ENCODE peak calls at places on chromosomes 5 and 9, in ten cellular contexts. M is body of pancreas; R is prostate gland; D is mesendoderm; O is fibroblast of lung; S is ovary; X is cardiac muscle cell; A is IMR-90; C is upper lobe of right lung; I is naive thymus-derived CD4-positive, alpha-beta T cell. K is an unnamed sample. For H3K4me1 and H3K27me3, the result is how much of the 10 kb centered on the place peaks cover.

GRCh38 chr5:136192526-136193395 is at the start of gene SMIM32:
- DNase-seq in M (peak), R (peak), D (peak), O (peak), S (no peak), X (peak), A (no peak), C (peak), I (no peak), K (no peak)

GRCh38 chr5:43367909-43368648 is 44.1 kb downstream of the CCL28 start:
- DNase-seq in M (no peak), R (no peak), D (no peak), O (peak), S (no peak), X (peak), A (peak), C (no peak), I (no peak), K (no peak)

GRCh38 chr5:122999947-123000563 is 36.5 kb downstream of the PPIC start:
- DNase-seq in M (peak), R (no peak), D (peak), O (peak), S (no peak), X (peak), A (no peak), C (peak), I (no peak), K (peak)

GRCh38 chr9:17609312-17610005 is 30.6 kb downstream of the SH3GL2 start:
- DNase-seq in M (no peak), R (no peak), D (no peak), O (no peak), S (no peak), X (no peak), A (no peak), C (no peak), I (no peak), K (no peak)

GRCh38 chr5:133907075-133907474 is 61.4 kb downstream of the C5orf15 start:
- DNase-seq in M (peak), R (no peak), D (no peak), O (no peak), S (no peak), X (no peak), A (no peak), C (no peak), I (no peak), K (no peak)

GRCh38 chr5:74186351-74187315 is 453.9 kb downstream of the ENC1 start:
- DNase-seq in M (no peak), R (no peak), D (no peak), O (peak), S (no peak), X (no peak), A (peak), C (no peak), I (no peak), K (no peak)

GRCh38 chr9:69542942-69543704 is 129.0 kb downstream of the APBA1 start:
- DNase-seq in M (no peak), R (no peak), D (peak), O (no peak), S (no peak), X (no peak), A (no peak), C (no peak), I (no peak), K (no peak)

GRCh38 chr5:9782806-9783560 is 152.8 kb upstream of the TAS2R1 start:
- DNase-seq in M (no peak), R (no peak), D (peak), O (no peak), S (no peak), X (peak), A (peak), C (no peak), I (no peak), K (no peak)

GRCh38 chr5:50623666-50624065 is 42.8 kb upstream of the PARP8 start:
- DNase-seq in M (no peak), R (no peak), D (peak), O (no peak), S (no peak), X (no peak), A (no peak), C (no peak), I (no peak), K (no peak)

GRCh38 chr5:73454379-73455036 is 5.9 kb upstream of the FOXD1 start:
- DNase-seq in M (peak), R (no peak), D (peak), O (peak), S (no peak), X (peak), A (peak), C (no peak), I (peak), K (peak)

GRCh38 chr9:35287986-35288515 is 126.2 kb downstream of the UNC13B start:
- DNase-seq in M (no peak), R (no peak), D (no peak), O (no peak), S (no peak), X (no peak), A (peak), C (no peak), I (no peak), K (no peak)

GRCh38 chr5:62942384-62942783 is 363.8 kb downstream of the LRRC70 start:
- DNase-seq in M (no peak), R (no peak), D (no peak), O (no peak), S (no peak), X (no peak), A (no peak), C (no peak), I (no peak), K (no peak)
- H3K4me1 ChIP-seq in M (under half), R (under half), D (under half), O (under half), S (under half), X (under half), A (under half), C (under half), I (under half), K (under half)

GRCh38 chr5:157665467-157666085 is 5.8 kb upstream of the C5orf52 start:
- DNase-seq in M (no peak), R (no peak), D (no peak), O (peak), S (no peak), X (peak), A (peak), C (no peak), I (no peak), K (no peak)

GRCh38 chr5:157657516-157657915 is 5.3 kb upstream of the SOX30 start:
- DNase-seq in M (no peak), R (no peak), D (peak), O (no peak), S (no peak), X (no peak), A (no peak), C (no peak), I (no peak), K (no peak)

GRCh38 chr5:157659886-157660660 is 7.8 kb upstream of the SOX30 start:
- DNase-seq in M (no peak), R (no peak), D (no peak), O (no peak), S (no peak), X (no peak), A (no peak), C (no peak), I (no peak), K (no peak)
- H3K27ac ChIP-seq in M (no peak), R (no peak), D (no peak), O (no peak), S (no peak), X (no peak), A (no peak), C (no peak), I (no peak), K (no peak)

GRCh38 chr9:106835840-106836239 is 27.1 kb upstream of the ZNF462 start:
- DNase-seq in M (no peak), R (no peak), D (no peak), O (no peak), S (no peak), X (no peak), A (no peak), C (no peak), I (no peak), K (no peak)
- H3K27me3 ChIP-seq in M (under half), R (under half), D (under half), O (under half), S (under half), X (under half), A (under half), C (under half), I (under half), K (under half)

DNA sequence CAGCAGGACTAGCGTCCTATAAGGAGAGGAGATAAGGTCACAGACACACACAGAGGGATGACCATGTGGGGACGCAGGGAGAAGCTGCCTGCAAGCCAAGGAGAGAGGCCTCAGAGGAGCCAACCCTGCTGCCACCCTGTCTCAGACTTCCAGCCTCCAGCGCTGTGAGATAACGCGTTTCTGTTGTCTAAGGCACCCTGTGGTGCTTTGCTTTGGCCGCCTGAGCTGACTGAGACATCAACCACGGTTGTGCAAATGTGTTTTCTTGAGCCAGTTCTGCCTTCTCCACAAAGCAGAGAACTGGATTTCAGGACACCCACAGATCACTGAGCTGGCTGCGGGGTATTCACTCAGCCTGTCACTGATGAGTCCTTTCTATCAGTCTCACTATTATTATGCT is 149.1 kb downstream of the NXNL2 start:
- DNase-seq in M (no peak), R (no peak), D (no peak), O (no peak), S (no peak), X (no peak), A (no peak), C (no peak), I (no peak), K (no peak)
- H3K4me1 ChIP-seq in M (under half), R (under half), D (under half), O (under half), S (under half), X (under half), A (under half), C (under half), I (under half), K (under half)

GRCh38 chr5:55993628-55994501 is 898 bp downstream of the IL6ST start:
- DNase-seq in M (no peak), R (no peak), D (no peak), O (no peak), S (no peak), X (no peak), A (no peak), C (no peak), I (peak), K (peak)
- H3K27ac ChIP-seq in M (peak), R (peak), D (peak), O (peak), S (peak), X (peak), A (peak), C (peak), I (peak), K (peak)

DNA sequence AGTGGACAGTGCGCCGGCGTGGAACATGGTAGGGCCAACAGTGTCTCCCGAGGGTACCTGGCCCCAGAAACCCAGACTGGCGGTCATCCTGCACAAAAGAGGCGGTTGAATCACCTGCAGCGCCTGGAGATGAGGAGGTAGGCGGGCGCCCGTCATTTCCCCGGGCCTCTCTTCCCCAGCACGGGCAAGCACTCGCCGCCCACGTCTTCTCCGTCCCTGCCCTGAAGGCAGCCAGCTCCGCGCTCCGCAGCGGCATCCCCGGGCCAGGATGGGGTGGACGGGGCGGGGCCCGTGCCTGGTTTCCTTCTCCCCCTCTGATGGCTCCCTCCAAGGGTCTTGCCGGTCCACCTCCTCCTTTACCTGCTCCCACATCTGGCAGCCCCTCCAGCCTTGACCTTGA is 27.1 kb upstream of the N4BP3 start:
- DNase-seq in M (no peak), R (no peak), D (no peak), O (no peak), S (no peak), X (no peak), A (no peak), C (no peak), I (no peak), K (no peak)
- H3K27me3 ChIP-seq in M (under half), R (under half), D (under half), O (under half), S (under half), X (under half), A (under half), C (under half), I (under half), K (under half)

GRCh38 chr9:110157812-110158629 is 49.9 kb downstream of the C9orf152 start:
- DNase-seq in M (no peak), R (no peak), D (no peak), O (no peak), S (no peak), X (no peak), A (no peak), C (no peak), I (no peak), K (no peak)
- H3K4me1 ChIP-seq in M (under half), R (under half), D (under half), O (under half), S (under half), X (under half), A (under half), C (under half), I (under half), K (half or more)

DNA sequence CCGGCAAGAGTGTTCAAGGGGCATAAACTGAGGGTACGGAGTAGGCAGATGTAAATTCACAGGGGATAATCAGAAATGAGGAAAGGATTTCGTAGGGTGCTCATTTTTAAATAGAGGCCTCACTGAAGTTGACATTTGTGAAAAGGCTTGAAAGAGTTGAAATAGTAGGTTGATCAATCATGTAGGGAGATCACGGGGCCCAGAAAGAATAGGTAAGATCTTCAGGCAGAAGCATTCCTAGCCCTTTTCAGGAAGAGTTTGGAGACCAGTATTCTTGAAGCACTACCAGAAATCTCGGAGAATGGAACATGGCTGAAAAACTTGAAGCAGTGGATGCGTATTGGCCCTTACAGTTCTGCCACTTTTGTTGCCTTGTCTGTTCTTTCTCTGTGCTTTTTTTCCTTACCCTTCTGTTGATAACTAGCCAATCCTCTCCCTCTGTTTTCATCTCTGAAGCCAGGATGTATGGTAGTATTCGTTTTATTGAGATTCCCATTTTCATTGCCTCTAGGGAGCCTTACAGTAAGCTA is 451 bp upstream of the CCNH start:
- DNase-seq in M (no peak), R (no peak), D (no peak), O (peak), S (no peak), X (no peak), A (no peak), C (no peak), I (no peak), K (no peak)
- H3K27ac ChIP-seq in M (peak), R (peak), D (no peak), O (peak), S (peak), X (peak), A (no peak), C (peak), I (peak), K (peak)

DNA sequence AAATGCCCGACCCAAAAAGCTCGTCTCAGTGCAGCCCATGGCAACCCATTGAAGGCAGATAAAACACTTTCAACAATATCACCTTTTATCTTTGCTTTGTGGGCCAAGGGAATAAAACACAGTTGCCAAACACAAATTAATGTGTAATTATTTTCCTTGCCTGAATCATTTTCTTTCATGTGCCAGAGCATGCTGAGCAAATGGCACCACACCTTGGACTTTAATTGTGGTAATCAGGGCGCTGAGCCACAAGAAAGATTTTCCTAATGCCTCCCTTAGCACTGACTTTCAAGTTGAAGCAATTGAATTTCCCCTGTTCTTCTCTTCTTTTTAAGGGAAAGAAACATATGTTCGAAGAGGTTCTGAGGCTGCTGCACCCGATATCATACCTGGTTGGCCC is 297.1 kb upstream of the MSX2 start:
- DNase-seq in M (no peak), R (no peak), D (no peak), O (no peak), S (no peak), X (no peak), A (no peak), C (no peak), I (no peak), K (no peak)
- H3K27me3 ChIP-seq in M (under half), R (under half), D (under half), O (under half), S (under half), X (under half), A (under half), C (under half), I (under half), K (under half)

DNA sequence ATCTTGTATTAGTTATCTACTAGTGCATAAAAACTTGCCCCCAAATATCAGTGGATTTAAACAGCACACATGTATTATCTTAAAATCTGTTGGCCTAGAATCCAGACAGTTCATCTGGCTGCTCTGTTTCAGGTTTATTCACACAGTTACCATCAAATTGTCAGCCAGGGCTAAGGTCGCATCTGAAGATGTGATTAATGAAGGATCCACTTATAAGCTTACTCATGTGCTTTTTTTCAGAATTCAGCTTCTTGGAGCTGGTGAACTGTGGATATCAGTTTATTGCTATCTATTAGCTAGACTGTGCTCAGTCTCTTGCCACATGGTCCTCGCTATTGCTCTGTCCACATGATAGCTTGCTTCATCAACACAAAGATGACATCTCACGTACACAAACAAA is 81.4 kb downstream of the PRDM9 start:
- DNase-seq in M (no peak), R (no peak), D (no peak), O (no peak), S (no peak), X (no peak), A (no peak), C (no peak), I (no peak), K (no peak)
- H3K4me1 ChIP-seq in M (under half), R (under half), D (under half), O (under half), S (under half), X (under half), A (under half), C (under half), I (under half), K (under half)

K was measured in CD4-positive, CD25-positive, alpha-beta regulatory T cell.